ENCODE peak calls at places on chromosomes 13 and 19, in five cellular contexts. U, T, P, I and L are unnamed samples.

GRCh38 chr13:41137241-41137640 is 4.6 kb upstream of the KBTBD6 start:
- DNase-seq in U (no peak), T (no peak), P (peak; percentile 23), I (no peak), L (no peak)

GRCh38 chr13:87376081-87376480 is 295.1 kb upstream of the SLITRK5 start:
- DNase-seq in U (no peak), T (no peak), P (no peak), I (no peak), L (no peak)

GRCh38 chr19:18431351-18432197 is 6.4 kb downstream of the ISYNA1 start:
- DNase-seq in U (no peak), T (no peak), P (no peak), I (no peak), L (no peak)

GRCh38 chr13:22926176-22927007 is 254.4 kb upstream of the SGCG start:
- DNase-seq in U (no peak), T (peak; percentile 73), P (no peak), I (peak; percentile 20), L (no peak)

GRCh38 chr13:33446821-33447481 is 161.4 kb upstream of the STARD13 start:
- DNase-seq in U (no peak), T (peak; percentile 42), P (no peak), I (peak; percentile 10), L (no peak)

GRCh38 chr13:33639640-33640080 is 178.3 kb upstream of the RFC3 start:
- DNase-seq in U (no peak), T (no peak), P (no peak), I (no peak), L (no peak)

GRCh38 chr13:48138270-48138669 is 43.4 kb upstream of the MED4 start:
- DNase-seq in U (no peak), T (no peak), P (no peak), I (no peak), L (no peak)

GRCh38 chr13:92355213-92355612 is 871.4 kb upstream of the GPC6 start:
- DNase-seq in U (no peak), T (no peak), P (peak; percentile 5), I (peak; percentile 24), L (no peak)

GRCh38 chr19:28290963-28291657 is 921.8 kb downstream of the UQCRFS1 start:
- DNase-seq in U (no peak), T (no peak), P (no peak), I (no peak), L (no peak)

GRCh38 chr19:35260694-35261304 is 8.0 kb upstream of the USF2 start:
- DNase-seq in U (peak; percentile 22), T (no peak), P (no peak), I (peak; percentile 2), L (peak; percentile 58)

GRCh38 chr19:4443188-4443587 is 14.4 kb downstream of the UBXN6 start:
- DNase-seq in U (no peak), T (no peak), P (no peak), I (no peak), L (no peak)

GRCh38 chr13:48402325-48402962 is 10.5 kb downstream of the LPAR6 start:
- DNase-seq in U (no peak), T (no peak), P (no peak), I (no peak), L (no peak)

GRCh38 chr19:10228925-10229324 is 2.2 kb downstream of the S1PR2 start:
- DNase-seq in U (no peak), T (no peak), P (peak; percentile 41), I (peak; percentile 24), L (no peak)

GRCh38 chr13:29760561-29760960 is 89.9 kb downstream of the UBL3 start:
- DNase-seq in U (no peak), T (no peak), P (no peak), I (no peak), L (no peak)

GRCh38 chr13:80341771-80342271 is 895 bp upstream of the SPRY2 start:
- DNase-seq in U (peak; percentile 65), T (no peak), P (peak; percentile 43), I (peak; percentile 61), L (no peak)

GRCh38 chr13:61777281-61777680 is 361.6 kb upstream of the PCDH20 start:
- DNase-seq in U (no peak), T (no peak), P (no peak), I (no peak), L (no peak)

GRCh38 chr13:110183925-110184324 is 123.0 kb downstream of the COL4A1 start:
- DNase-seq in U (no peak), T (no peak), P (peak; percentile 11), I (no peak), L (no peak)

GRCh38 chr19:11203194-11204075 is 6.1 kb upstream of the KANK2 start:
- DNase-seq in U (peak; percentile 67), T (peak; percentile 71), P (peak; percentile 71), I (peak; percentile 66), L (peak; percentile 97)

GRCh38 chr19:43814663-43815352 is 12.3 kb upstream of the ZNF283 start:
- DNase-seq in U (no peak), T (no peak), P (no peak), I (no peak), L (no peak)

GRCh38 chr19:16309653-16310052 is 15.0 kb upstream of the KLF2 start:
- DNase-seq in U (no peak), T (no peak), P (no peak), I (no peak), L (no peak)

GRCh38 chr13:33651766-33652165 is 166.2 kb upstream of the RFC3 start:
- DNase-seq in U (no peak), T (no peak), P (no peak), I (no peak), L (no peak)

GRCh38 chr19:1189419-1189818 is 15.4 kb upstream of the SBNO2 start:
- DNase-seq in U (no peak), T (no peak), P (peak; percentile 35), I (no peak), L (no peak)

GRCh38 chr13:112859817-112860190 is 109.2 kb upstream of the MCF2L start:
- DNase-seq in U (no peak), T (no peak), P (peak; percentile 82), I (no peak), L (no peak)

GRCh38 chr13:51764184-51765141 is 39.5 kb downstream of the DHRS12 start:
- DNase-seq in U (peak; percentile 59), T (peak; percentile 88), P (peak; percentile 97), I (peak; percentile 88), L (peak; percentile 94)

GRCh38 chr19:5132698-5133651 is 164.1 kb downstream of the KDM4B start:
- DNase-seq in U (no peak), T (no peak), P (no peak), I (no peak), L (no peak)

GRCh38 chr13:109275848-109276247 is 510.5 kb downstream of the IRS2 start:
- DNase-seq in U (no peak), T (no peak), P (no peak), I (peak; percentile 8), L (no peak)

GRCh38 chr13:67232384-67232783 is 2.2 kb upstream of the PCDH9 start:
- DNase-seq in U (no peak), T (no peak), P (no peak), I (no peak), L (no peak)
- TF ChIP-seq POLR2A in U (no peak), T (no peak), P (no peak), I (no peak), L (no peak)

DNA sequence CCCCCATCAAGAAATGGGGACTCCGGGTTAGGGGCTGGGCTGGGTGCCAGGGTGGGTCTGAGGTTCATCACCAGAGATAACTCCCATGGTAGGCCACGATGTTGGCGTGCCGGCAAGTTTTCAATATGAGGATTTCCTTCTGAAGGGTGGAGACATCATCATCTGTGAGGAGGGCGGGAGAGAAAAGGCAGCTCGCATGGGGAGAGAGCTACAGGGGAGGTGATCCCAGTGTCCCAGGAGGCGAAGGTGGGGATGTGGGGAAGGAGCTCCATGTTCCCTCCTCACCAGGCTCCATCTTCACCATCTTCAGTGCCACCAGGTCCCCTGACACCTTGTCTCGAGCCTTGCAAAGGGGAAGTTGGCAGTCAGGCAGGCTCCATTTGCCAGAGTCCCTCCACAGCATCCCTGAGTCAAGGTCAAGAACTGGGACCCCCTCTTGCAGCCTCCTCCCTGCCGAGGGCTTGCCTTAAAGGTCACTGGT is 430 bp downstream of the MAP4K1 start:
- DNase-seq in U (no peak), T (no peak), P (no peak), I (no peak), L (no peak)
- H3K4me3 ChIP-seq in U (peak overlapping the region; percentile 89), T (no peak overlapping the region), P (no peak overlapping the region), I (no peak overlapping the region), L (peak overlapping the region; percentile 98)

GRCh38 chr19:13004273-13004672 is 9.0 kb downstream of the NFIX start:
- DNase-seq in U (peak; percentile 69), T (no peak), P (no peak), I (no peak), L (no peak)

GRCh38 chr19:13007292-13008045 is 12.2 kb downstream of the NFIX start:
- DNase-seq in U (no peak), T (peak; percentile 79), P (no peak), I (peak; percentile 84), L (no peak)

GRCh38 chr19:13005253-13005652 is 10.0 kb downstream of the NFIX start:
- DNase-seq in U (no peak), T (no peak), P (no peak), I (no peak), L (no peak)

GRCh38 chr19:13005861-13006370 is 10.6 kb downstream of the NFIX start:
- DNase-seq in U (no peak), T (no peak), P (no peak), I (no peak), L (no peak)

DNA sequence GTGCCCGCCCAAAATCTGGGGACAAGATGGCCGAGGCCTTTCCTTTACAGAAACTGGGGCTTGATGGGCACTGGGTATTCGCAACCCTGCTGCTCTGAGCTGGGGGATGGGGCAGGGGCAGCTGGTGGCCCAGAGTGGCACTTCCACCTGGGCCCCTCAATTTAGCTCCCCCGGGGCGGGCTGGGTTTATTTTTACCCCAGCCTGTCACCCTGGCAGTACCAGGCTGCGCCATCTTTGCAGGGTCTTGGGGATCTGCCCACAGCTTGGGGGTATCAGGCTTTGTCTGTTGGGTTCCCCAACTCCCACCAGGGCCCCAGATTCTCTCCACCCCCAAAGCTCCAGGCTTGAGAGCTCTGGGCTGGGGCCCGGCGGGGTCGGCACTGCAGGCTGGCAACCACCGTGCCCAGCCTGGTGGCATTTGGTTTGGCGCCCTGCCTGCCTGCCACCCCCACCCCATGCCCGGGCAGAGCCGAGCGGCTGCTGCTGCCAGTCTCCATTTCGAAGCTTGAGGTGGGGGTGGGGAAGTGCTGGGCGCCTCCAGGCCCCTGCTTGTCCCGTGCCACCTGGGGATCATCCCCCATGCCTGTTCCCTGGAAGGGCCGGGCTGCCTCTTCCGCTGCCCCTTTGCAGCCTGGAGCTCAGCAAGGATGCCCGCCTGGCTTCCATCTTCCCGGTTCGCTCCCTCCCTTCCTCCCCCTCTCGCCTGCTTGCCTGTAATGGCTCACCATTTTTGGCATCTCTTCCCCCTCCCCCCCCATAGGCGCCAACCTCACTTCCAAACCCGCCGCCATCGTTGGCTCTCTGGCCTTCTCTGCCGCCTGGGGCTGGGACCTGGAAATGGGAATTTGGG is 11.4 kb downstream of the NFIX start:
- DNase-seq in U (no peak), T (no peak), P (no peak), I (no peak), L (no peak)
- TF ChIP-seq POLR2A in U (no peak), T (no peak), P (no peak), I (no peak), L (no peak)

GRCh38 chr13:26883613-26884257 is 123.1 kb upstream of the GPR12 start:
- DNase-seq in U (no peak), T (no peak), P (no peak), I (no peak), L (no peak)

GRCh38 chr13:26881154-26881553 is 120.6 kb upstream of the GPR12 start:
- DNase-seq in U (no peak), T (no peak), P (peak; percentile 47), I (peak; percentile 24), L (no peak)

GRCh38 chr13:26882731-26883130 is 122.1 kb upstream of the GPR12 start:
- DNase-seq in U (no peak), T (no peak), P (no peak), I (no peak), L (no peak)

GRCh38 chr13:26878465-26878864 is 117.9 kb upstream of the GPR12 start:
- DNase-seq in U (no peak), T (no peak), P (no peak), I (no peak), L (no peak)

GRCh38 chr13:26880741-26881140 is 120.2 kb upstream of the GPR12 start:
- DNase-seq in U (no peak), T (no peak), P (peak; percentile 2), I (no peak), L (no peak)
- H3K4me3 ChIP-seq in U (no peak overlapping the region), T (no peak overlapping the region), P (peak overlapping the region; percentile 11), I (no peak overlapping the region), L (no peak overlapping the region)